ENCODE peak calls at places on chromosome 22, in six cellular contexts. One of them, this sample, is unnamed.

GRCh38 chr22:26673485-26673884 is 16.1 kb downstream of the MIAT start:
- DNase-seq in NCI-H2171 treated with DMSO at 0.1 percent for 48 hours: no peak
- DNase-seq in T follicular helper cell: no peak
- DNase-seq in stimulated activated CD8-positive, alpha-beta memory T cell treated with anti-CD3 and anti-CD28 coated beads, Interleukin-4, amount 100 ng/mL, for 24 hours: no peak
- DNase-seq in HTR-8/SVneo: no peak
- DNase-seq in M059J: peak; percentile 30
- DNase-seq in this sample: no peak

GRCh38 chr22:45754822-45755221 is 83.2 kb downstream of the ATXN10 start:
- DNase-seq in NCI-H2171 treated with DMSO at 0.1 percent for 48 hours: no peak
- DNase-seq in T follicular helper cell: no peak
- DNase-seq in stimulated activated CD8-positive, alpha-beta memory T cell treated with anti-CD3 and anti-CD28 coated beads, Interleukin-4, amount 100 ng/mL, for 24 hours: no peak
- DNase-seq in HTR-8/SVneo: no peak
- DNase-seq in M059J: no peak
- DNase-seq in this sample: no peak

GRCh38 chr22:50620861-50621490 is 7.0 kb downstream of the ARSA start:
- DNase-seq in NCI-H2171 treated with DMSO at 0.1 percent for 48 hours: no peak
- DNase-seq in T follicular helper cell: peak; percentile 66
- DNase-seq in stimulated activated CD8-positive, alpha-beta memory T cell treated with anti-CD3 and anti-CD28 coated beads, Interleukin-4, amount 100 ng/mL, for 24 hours: no peak
- DNase-seq in HTR-8/SVneo: no peak
- DNase-seq in M059J: no peak
- DNase-seq in this sample: no peak

GRCh38 chr22:38724926-38725571 is 19.3 kb downstream of the GTPBP1 start:
- DNase-seq in NCI-H2171 treated with DMSO at 0.1 percent for 48 hours: peak; percentile 31
- DNase-seq in T follicular helper cell: peak; percentile 31
- DNase-seq in stimulated activated CD8-positive, alpha-beta memory T cell treated with anti-CD3 and anti-CD28 coated beads, Interleukin-4, amount 100 ng/mL, for 24 hours: no peak
- DNase-seq in HTR-8/SVneo: no peak
- DNase-seq in M059J: peak; percentile 39
- DNase-seq in this sample: no peak

GRCh38 chr22:38012604-38013072 is 28.3 kb upstream of the SOX10 start:
- DNase-seq in NCI-H2171 treated with DMSO at 0.1 percent for 48 hours: no peak
- DNase-seq in T follicular helper cell: no peak
- DNase-seq in stimulated activated CD8-positive, alpha-beta memory T cell treated with anti-CD3 and anti-CD28 coated beads, Interleukin-4, amount 100 ng/mL, for 24 hours: no peak
- DNase-seq in HTR-8/SVneo: no peak
- DNase-seq in M059J: no peak
- DNase-seq in this sample: no peak

GRCh38 chr22:30541979-30542810 is 4.3 kb downstream of the SEC14L6 start:
- DNase-seq in NCI-H2171 treated with DMSO at 0.1 percent for 48 hours: no peak
- DNase-seq in T follicular helper cell: no peak
- DNase-seq in stimulated activated CD8-positive, alpha-beta memory T cell treated with anti-CD3 and anti-CD28 coated beads, Interleukin-4, amount 100 ng/mL, for 24 hours: no peak
- DNase-seq in HTR-8/SVneo: no peak
- DNase-seq in M059J: peak; percentile 13
- DNase-seq in this sample: no peak

GRCh38 chr22:28920757-28921584 is 37.6 kb downstream of the ZNRF3 start:
- DNase-seq in NCI-H2171 treated with DMSO at 0.1 percent for 48 hours: peak; percentile 24
- DNase-seq in T follicular helper cell: no peak
- DNase-seq in stimulated activated CD8-positive, alpha-beta memory T cell treated with anti-CD3 and anti-CD28 coated beads, Interleukin-4, amount 100 ng/mL, for 24 hours: no peak
- DNase-seq in HTR-8/SVneo: no peak
- DNase-seq in M059J: no peak
- DNase-seq in this sample: no peak

GRCh38 chr22:33835196-33835788 is 85.0 kb downstream of the LARGE1 start:
- DNase-seq in NCI-H2171 treated with DMSO at 0.1 percent for 48 hours: no peak
- DNase-seq in T follicular helper cell: no peak
- DNase-seq in stimulated activated CD8-positive, alpha-beta memory T cell treated with anti-CD3 and anti-CD28 coated beads, Interleukin-4, amount 100 ng/mL, for 24 hours: no peak
- DNase-seq in HTR-8/SVneo: no peak
- DNase-seq in M059J: no peak
- DNase-seq in this sample: no peak

GRCh38 chr22:21047730-21048129 is 2.0 kb downstream of the LRRC74B start:
- DNase-seq in NCI-H2171 treated with DMSO at 0.1 percent for 48 hours: no peak
- DNase-seq in T follicular helper cell: no peak
- DNase-seq in stimulated activated CD8-positive, alpha-beta memory T cell treated with anti-CD3 and anti-CD28 coated beads, Interleukin-4, amount 100 ng/mL, for 24 hours: no peak
- DNase-seq in HTR-8/SVneo: no peak
- DNase-seq in M059J: no peak
- DNase-seq in this sample: no peak

GRCh38 chr22:46090631-46091201 is 59.6 kb upstream of the PPARA start:
- DNase-seq in NCI-H2171 treated with DMSO at 0.1 percent for 48 hours: no peak
- DNase-seq in T follicular helper cell: no peak
- DNase-seq in stimulated activated CD8-positive, alpha-beta memory T cell treated with anti-CD3 and anti-CD28 coated beads, Interleukin-4, amount 100 ng/mL, for 24 hours: no peak
- DNase-seq in HTR-8/SVneo: no peak
- DNase-seq in M059J: peak; percentile 69
- DNase-seq in this sample: no peak

GRCh38 chr22:41094036-41094435 is 1.6 kb downstream of the EP300 start:
- DNase-seq in NCI-H2171 treated with DMSO at 0.1 percent for 48 hours: peak; percentile 35
- DNase-seq in T follicular helper cell: no peak
- DNase-seq in stimulated activated CD8-positive, alpha-beta memory T cell treated with anti-CD3 and anti-CD28 coated beads, Interleukin-4, amount 100 ng/mL, for 24 hours: no peak
- DNase-seq in HTR-8/SVneo: peak; percentile 20
- DNase-seq in M059J: peak; percentile 37
- DNase-seq in this sample: no peak

GRCh38 chr22:23509571-23510302 is 70.4 kb downstream of the IGLL1 start:
- DNase-seq in NCI-H2171 treated with DMSO at 0.1 percent for 48 hours: no peak
- DNase-seq in T follicular helper cell: no peak
- DNase-seq in stimulated activated CD8-positive, alpha-beta memory T cell treated with anti-CD3 and anti-CD28 coated beads, Interleukin-4, amount 100 ng/mL, for 24 hours: no peak
- DNase-seq in HTR-8/SVneo: no peak
- DNase-seq in M059J: no peak
- DNase-seq in this sample: no peak

GRCh38 chr22:42716649-42717127 is 4.0 kb downstream of the A4GALT start:
- DNase-seq in NCI-H2171 treated with DMSO at 0.1 percent for 48 hours: peak; percentile 60
- DNase-seq in T follicular helper cell: no peak
- DNase-seq in stimulated activated CD8-positive, alpha-beta memory T cell treated with anti-CD3 and anti-CD28 coated beads, Interleukin-4, amount 100 ng/mL, for 24 hours: no peak
- DNase-seq in HTR-8/SVneo: no peak
- DNase-seq in M059J: no peak
- DNase-seq in this sample: no peak

GRCh38 chr22:42820075-42820763 is 36.9 kb downstream of the ARFGAP3 start:
- DNase-seq in NCI-H2171 treated with DMSO at 0.1 percent for 48 hours: peak; percentile 41
- DNase-seq in T follicular helper cell: no peak
- DNase-seq in stimulated activated CD8-positive, alpha-beta memory T cell treated with anti-CD3 and anti-CD28 coated beads, Interleukin-4, amount 100 ng/mL, for 24 hours: no peak
- DNase-seq in HTR-8/SVneo: peak; percentile 41
- DNase-seq in M059J: peak; percentile 85
- DNase-seq in this sample: peak; percentile 40

GRCh38 chr22:50282361-50283144 is 12.4 kb upstream of the MAPK11 start:
- DNase-seq in NCI-H2171 treated with DMSO at 0.1 percent for 48 hours: no peak
- DNase-seq in T follicular helper cell: no peak
- DNase-seq in stimulated activated CD8-positive, alpha-beta memory T cell treated with anti-CD3 and anti-CD28 coated beads, Interleukin-4, amount 100 ng/mL, for 24 hours: no peak
- DNase-seq in HTR-8/SVneo: peak; percentile 84
- DNase-seq in M059J: peak; percentile 79
- DNase-seq in this sample: no peak

GRCh38 chr22:22702159-22702873 is 57.9 kb downstream of the GGTLC2 start:
- DNase-seq in NCI-H2171 treated with DMSO at 0.1 percent for 48 hours: no peak
- DNase-seq in T follicular helper cell: no peak
- DNase-seq in stimulated activated CD8-positive, alpha-beta memory T cell treated with anti-CD3 and anti-CD28 coated beads, Interleukin-4, amount 100 ng/mL, for 24 hours: no peak
- DNase-seq in HTR-8/SVneo: no peak
- DNase-seq in M059J: no peak
- DNase-seq in this sample: no peak

GRCh38 chr22:21028277-21029251 is 3.8 kb downstream of the SLC7A4 start:
- DNase-seq in NCI-H2171 treated with DMSO at 0.1 percent for 48 hours: peak; percentile 65
- DNase-seq in T follicular helper cell: no peak
- DNase-seq in stimulated activated CD8-positive, alpha-beta memory T cell treated with anti-CD3 and anti-CD28 coated beads, Interleukin-4, amount 100 ng/mL, for 24 hours: no peak
- DNase-seq in HTR-8/SVneo: no peak
- DNase-seq in M059J: no peak
- DNase-seq in this sample: no peak

GRCh38 chr22:43007519-43008102 is 7.3 kb downstream of the PACSIN2 start:
- DNase-seq in NCI-H2171 treated with DMSO at 0.1 percent for 48 hours: peak; percentile 22
- DNase-seq in T follicular helper cell: no peak
- DNase-seq in stimulated activated CD8-positive, alpha-beta memory T cell treated with anti-CD3 and anti-CD28 coated beads, Interleukin-4, amount 100 ng/mL, for 24 hours: no peak
- DNase-seq in HTR-8/SVneo: peak; percentile 65
- DNase-seq in M059J: peak; percentile 61
- DNase-seq in this sample: no peak

GRCh38 chr22:39449708-39450107 is 7.1 kb upstream of the MGAT3 start:
- DNase-seq in NCI-H2171 treated with DMSO at 0.1 percent for 48 hours: no peak
- DNase-seq in T follicular helper cell: no peak
- DNase-seq in stimulated activated CD8-positive, alpha-beta memory T cell treated with anti-CD3 and anti-CD28 coated beads, Interleukin-4, amount 100 ng/mL, for 24 hours: no peak
- DNase-seq in HTR-8/SVneo: no peak
- DNase-seq in M059J: no peak
- DNase-seq in this sample: no peak

GRCh38 chr22:50192825-50193204 is 7.1 kb downstream of the TRABD start:
- DNase-seq in NCI-H2171 treated with DMSO at 0.1 percent for 48 hours: no peak
- DNase-seq in T follicular helper cell: peak; percentile 47
- DNase-seq in stimulated activated CD8-positive, alpha-beta memory T cell treated with anti-CD3 and anti-CD28 coated beads, Interleukin-4, amount 100 ng/mL, for 24 hours: no peak
- DNase-seq in HTR-8/SVneo: no peak
- DNase-seq in M059J: no peak
- DNase-seq in this sample: no peak

GRCh38 chr22:50443801-50444625 is 30.8 kb downstream of the SBF1 start:
- DNase-seq in NCI-H2171 treated with DMSO at 0.1 percent for 48 hours: no peak
- DNase-seq in T follicular helper cell: no peak
- DNase-seq in stimulated activated CD8-positive, alpha-beta memory T cell treated with anti-CD3 and anti-CD28 coated beads, Interleukin-4, amount 100 ng/mL, for 24 hours: no peak
- DNase-seq in HTR-8/SVneo: no peak
- DNase-seq in M059J: no peak
- DNase-seq in this sample: no peak

GRCh38 chr22:30607939-30608338 is 965 bp downstream of the TCN2 start:
- DNase-seq in NCI-H2171 treated with DMSO at 0.1 percent for 48 hours: no peak
- DNase-seq in T follicular helper cell: no peak
- DNase-seq in stimulated activated CD8-positive, alpha-beta memory T cell treated with anti-CD3 and anti-CD28 coated beads, Interleukin-4, amount 100 ng/mL, for 24 hours: no peak
- DNase-seq in HTR-8/SVneo: no peak
- DNase-seq in M059J: no peak
- DNase-seq in this sample: no peak

GRCh38 chr22:44975444-44976262 is 34.2 kb downstream of the PHF21B start:
- DNase-seq in NCI-H2171 treated with DMSO at 0.1 percent for 48 hours: no peak
- DNase-seq in T follicular helper cell: peak; percentile 20
- DNase-seq in stimulated activated CD8-positive, alpha-beta memory T cell treated with anti-CD3 and anti-CD28 coated beads, Interleukin-4, amount 100 ng/mL, for 24 hours: peak; percentile 50
- DNase-seq in HTR-8/SVneo: peak; percentile 80
- DNase-seq in M059J: peak; percentile 66
- DNase-seq in this sample: peak; percentile 26

GRCh38 chr22:49371325-49372110 is 456.2 kb downstream of the BRD1 start:
- DNase-seq in NCI-H2171 treated with DMSO at 0.1 percent for 48 hours: no peak
- DNase-seq in T follicular helper cell: no peak
- DNase-seq in stimulated activated CD8-positive, alpha-beta memory T cell treated with anti-CD3 and anti-CD28 coated beads, Interleukin-4, amount 100 ng/mL, for 24 hours: no peak
- DNase-seq in HTR-8/SVneo: no peak
- DNase-seq in M059J: no peak
- DNase-seq in this sample: no peak

GRCh38 chr22:45832959-45833580 is 143.9 kb downstream of the WNT7B start:
- DNase-seq in NCI-H2171 treated with DMSO at 0.1 percent for 48 hours: no peak
- DNase-seq in T follicular helper cell: no peak
- DNase-seq in stimulated activated CD8-positive, alpha-beta memory T cell treated with anti-CD3 and anti-CD28 coated beads, Interleukin-4, amount 100 ng/mL, for 24 hours: no peak
- DNase-seq in HTR-8/SVneo: no peak
- DNase-seq in M059J: no peak
- DNase-seq in this sample: no peak

GRCh38 chr22:29631725-29632124 is 28.3 kb downstream of the NF2 start:
- DNase-seq in NCI-H2171 treated with DMSO at 0.1 percent for 48 hours: no peak
- DNase-seq in T follicular helper cell: no peak
- DNase-seq in stimulated activated CD8-positive, alpha-beta memory T cell treated with anti-CD3 and anti-CD28 coated beads, Interleukin-4, amount 100 ng/mL, for 24 hours: no peak
- DNase-seq in HTR-8/SVneo: no peak
- DNase-seq in M059J: no peak
- DNase-seq in this sample: no peak

GRCh38 chr22:26589367-26589844 is 526 bp downstream of the TPST2 start:
- DNase-seq in NCI-H2171 treated with DMSO at 0.1 percent for 48 hours: no peak
- DNase-seq in T follicular helper cell: peak; percentile 8
- DNase-seq in stimulated activated CD8-positive, alpha-beta memory T cell treated with anti-CD3 and anti-CD28 coated beads, Interleukin-4, amount 100 ng/mL, for 24 hours: no peak
- DNase-seq in HTR-8/SVneo: peak; percentile 14
- DNase-seq in M059J: peak; percentile 38
- DNase-seq in this sample: no peak

GRCh38 chr22:46660604-46661201 is 40.5 kb downstream of the GRAMD4 start:
- DNase-seq in NCI-H2171 treated with DMSO at 0.1 percent for 48 hours: peak; percentile 98
- DNase-seq in T follicular helper cell: no peak
- DNase-seq in stimulated activated CD8-positive, alpha-beta memory T cell treated with anti-CD3 and anti-CD28 coated beads, Interleukin-4, amount 100 ng/mL, for 24 hours: no peak
- DNase-seq in HTR-8/SVneo: no peak
- DNase-seq in M059J: no peak
- DNase-seq in this sample: no peak

GRCh38 chr22:23836692-23837495 is 1.9 kb downstream of the DERL3 start:
- DNase-seq in NCI-H2171 treated with DMSO at 0.1 percent for 48 hours: no peak
- DNase-seq in T follicular helper cell: no peak
- DNase-seq in stimulated activated CD8-positive, alpha-beta memory T cell treated with anti-CD3 and anti-CD28 coated beads, Interleukin-4, amount 100 ng/mL, for 24 hours: no peak
- DNase-seq in HTR-8/SVneo: no peak
- DNase-seq in M059J: no peak
- DNase-seq in this sample: no peak

GRCh38 chr22:28373841-28374240 is 305.8 kb downstream of the TTC28 start:
- DNase-seq in NCI-H2171 treated with DMSO at 0.1 percent for 48 hours: no peak
- DNase-seq in T follicular helper cell: no peak
- DNase-seq in stimulated activated CD8-positive, alpha-beta memory T cell treated with anti-CD3 and anti-CD28 coated beads, Interleukin-4, amount 100 ng/mL, for 24 hours: no peak
- DNase-seq in HTR-8/SVneo: no peak
- DNase-seq in M059J: no peak
- DNase-seq in this sample: no peak

This sample was measured in SK-N-MC.